ENCODE peak calls at places on chromosomes 6 and 20, in four cellular contexts. D is kidney tubule cell, R is left ventricle myocardium inferior, B is fibroblast of villous mesenchyme. S is an unnamed sample.
A peak's percentile ranks its signal among the peaks of the same experiment; 100 is the strongest.

GRCh38 chr6:110509617-110510231 is 33.3 kb upstream of the SLC22A16 start:
- DNase-seq in D (peak; percentile 91), R (no peak), B (peak; percentile 44), S (no peak)

GRCh38 chr6:25014806-25015560 is 79.2 kb upstream of the RIPOR2 start:
- DNase-seq in D (peak; percentile 24), R (no peak), B (peak; percentile 86), S (no peak)

GRCh38 chr20:32159766-32160221 is 47.7 kb downstream of the PLAGL2 start:
- DNase-seq in D (no peak), R (no peak), B (no peak), S (no peak)

GRCh38 chr6:75220365-75220764 is 14.5 kb upstream of the COL12A1 start:
- DNase-seq in D (no peak), R (no peak), B (no peak), S (no peak)

GRCh38 chr6:149985506-149985937 is 21.8 kb downstream of the ULBP1 start:
- DNase-seq in D (no peak), R (no peak), B (no peak), S (no peak)

GRCh38 chr6:37667050-37667814 is 30.5 kb downstream of the MDGA1 start:
- DNase-seq in D (no peak), R (no peak), B (peak; percentile 46), S (no peak)

GRCh38 chr6:98787401-98787800 is 47.0 kb upstream of the POU3F2 start:
- DNase-seq in D (no peak), R (no peak), B (no peak), S (no peak)

GRCh38 chr20:61192254-61192950 is 59.7 kb upstream of the CDH4 start:
- DNase-seq in D (peak; percentile 35), R (no peak), B (no peak), S (no peak)

GRCh38 chr6:31559958-31560696 is 12.0 kb upstream of the LTA start:
- DNase-seq in D (peak; percentile 92), R (peak; percentile 63), B (peak; percentile 81), S (peak; percentile 84)

GRCh38 chr6:50187212-50188055 is 137.7 kb upstream of the DEFB112 start:
- DNase-seq in D (no peak), R (no peak), B (no peak), S (no peak)

GRCh38 chr20:43430265-43430664 is 27.4 kb upstream of the SRSF6 start:
- DNase-seq in D (no peak), R (no peak), B (no peak), S (no peak)

GRCh38 chr6:148761532-148761951 is 14.7 kb downstream of the UST start:
- DNase-seq in D (peak; percentile 9), R (no peak), B (no peak), S (no peak)